ENCODE peak calls at places on chromosomes 12 and 14, in six cellular contexts. One of them, this sample, is unnamed.

GRCh38 chr12:96445743-96446655 is 43.4 kb upstream of the CFAP54 start:
- DNase-seq in neural progenitor cell: no peak
- DNase-seq in iPS DF 6.9: no peak
- DNase-seq in stomach: no peak
- DNase-seq in K562: peak; percentile 29
- DNase-seq in right atrium auricular region: no peak
- DNase-seq in this sample: no peak

GRCh38 chr14:52610187-52610586 is 57.6 kb downstream of the GPR137C start:
- DNase-seq in neural progenitor cell: no peak
- DNase-seq in iPS DF 6.9: no peak
- DNase-seq in right atrium auricular region: no peak
- DNase-seq in stomach: no peak
- DNase-seq in K562: no peak
- DNase-seq in this sample: no peak

GRCh38 chr14:30876692-30877091 is 2.3 kb downstream of the COCH start:
- DNase-seq in iPS DF 6.9: no peak
- DNase-seq in neural progenitor cell: no peak
- DNase-seq in stomach: no peak
- DNase-seq in K562: no peak
- DNase-seq in right atrium auricular region: no peak
- DNase-seq in this sample: no peak

GRCh38 chr12:29222200-29222599 is 73.1 kb downstream of the FAR2 start:
- DNase-seq in neural progenitor cell: no peak
- DNase-seq in iPS DF 6.9: no peak
- DNase-seq in K562: no peak
- DNase-seq in stomach: no peak
- DNase-seq in right atrium auricular region: no peak
- DNase-seq in this sample: no peak

GRCh38 chr12:104799458-104799857 is 158.6 kb downstream of the SLC41A2 start:
- DNase-seq in K562: no peak
- DNase-seq in stomach: no peak
- DNase-seq in neural progenitor cell: peak; percentile 31
- DNase-seq in iPS DF 6.9: no peak
- DNase-seq in right atrium auricular region: no peak
- DNase-seq in this sample: no peak

GRCh38 chr14:92441751-92442477 is 71.7 kb upstream of the RIN3 start:
- DNase-seq in stomach: no peak
- DNase-seq in K562: no peak
- DNase-seq in right atrium auricular region: no peak
- DNase-seq in neural progenitor cell: no peak
- DNase-seq in iPS DF 6.9: no peak
- DNase-seq in this sample: no peak

GRCh38 chr14:92926931-92927330 is 4.0 kb downstream of the CHGA start:
- DNase-seq in neural progenitor cell: no peak
- DNase-seq in K562: no peak
- DNase-seq in iPS DF 6.9: no peak
- DNase-seq in stomach: no peak
- DNase-seq in right atrium auricular region: no peak
- DNase-seq in this sample: no peak

GRCh38 chr12:49813131-49813530 is 15.1 kb downstream of the NCKAP5L start:
- DNase-seq in right atrium auricular region: no peak
- DNase-seq in neural progenitor cell: no peak
- DNase-seq in iPS DF 6.9: no peak
- DNase-seq in stomach: no peak
- DNase-seq in K562: no peak
- DNase-seq in this sample: no peak

GRCh38 chr14:23814858-23815257 is 138.7 kb upstream of the DHRS4 start:
- DNase-seq in K562: no peak
- DNase-seq in neural progenitor cell: no peak
- DNase-seq in iPS DF 6.9: no peak
- DNase-seq in stomach: no peak
- DNase-seq in right atrium auricular region: no peak
- DNase-seq in this sample: no peak

GRCh38 chr12:105357162-105357691 is 26.7 kb downstream of the C12orf75 start:
- DNase-seq in iPS DF 6.9: no peak
- DNase-seq in K562: no peak
- DNase-seq in stomach: no peak
- DNase-seq in neural progenitor cell: no peak
- DNase-seq in right atrium auricular region: no peak
- DNase-seq in this sample: no peak

GRCh38 chr14:58151701-58152568 is at the start of gene ARMH4:
- DNase-seq in iPS DF 6.9: no peak
- DNase-seq in neural progenitor cell: peak; percentile 97
- DNase-seq in K562: peak; percentile 74
- DNase-seq in stomach: peak; percentile 86
- DNase-seq in right atrium auricular region: peak; percentile 81
- DNase-seq in this sample: peak; percentile 85

GRCh38 chr12:90959538-90960139 is 4.7 kb upstream of the CCER1 start:
- DNase-seq in K562: peak; percentile 27
- DNase-seq in stomach: no peak
- DNase-seq in neural progenitor cell: peak; percentile 67
- DNase-seq in right atrium auricular region: no peak
- DNase-seq in iPS DF 6.9: no peak
- DNase-seq in this sample: peak; percentile 26

GRCh38 chr12:55828357-55828756 is 1.0 kb downstream of the DNAJC14 start:
- DNase-seq in stomach: no peak
- DNase-seq in right atrium auricular region: no peak
- DNase-seq in neural progenitor cell: no peak
- DNase-seq in iPS DF 6.9: no peak
- DNase-seq in K562: no peak
- DNase-seq in this sample: no peak

GRCh38 chr14:51922624-51923023 is 62.2 kb downstream of the GNG2 start:
- DNase-seq in right atrium auricular region: no peak
- DNase-seq in K562: no peak
- DNase-seq in iPS DF 6.9: no peak
- DNase-seq in stomach: no peak
- DNase-seq in neural progenitor cell: peak; percentile 69
- DNase-seq in this sample: no peak

GRCh38 chr12:25051583-25052190 is 102.8 kb upstream of the BCAT1 start:
- DNase-seq in stomach: no peak
- DNase-seq in iPS DF 6.9: no peak
- DNase-seq in K562: no peak
- DNase-seq in neural progenitor cell: no peak
- DNase-seq in right atrium auricular region: no peak
- DNase-seq in this sample: no peak

GRCh38 chr12:76144253-76144564 is 59.7 kb upstream of the NAP1L1 start:
- DNase-seq in neural progenitor cell: no peak
- DNase-seq in K562: no peak
- DNase-seq in right atrium auricular region: no peak
- DNase-seq in stomach: peak; percentile 28
- DNase-seq in iPS DF 6.9: no peak
- DNase-seq in this sample: no peak

GRCh38 chr12:55847603-55848329 is 5.0 kb upstream of the MMP19 start:
- DNase-seq in stomach: peak; percentile 66
- DNase-seq in neural progenitor cell: no peak
- DNase-seq in right atrium auricular region: peak; percentile 99
- DNase-seq in iPS DF 6.9: no peak
- DNase-seq in K562: peak; percentile 75
- DNase-seq in this sample: peak; percentile 92

GRCh38 chr14:62081012-62081612 is 318.9 kb downstream of the SNAPC1 start:
- DNase-seq in right atrium auricular region: no peak
- DNase-seq in neural progenitor cell: no peak
- DNase-seq in stomach: no peak
- DNase-seq in iPS DF 6.9: no peak
- DNase-seq in K562: no peak
- DNase-seq in this sample: no peak

GRCh38 chr14:56224179-56224578 is 106.0 kb downstream of the PELI2 start:
- DNase-seq in right atrium auricular region: no peak
- DNase-seq in neural progenitor cell: no peak
- DNase-seq in stomach: no peak
- DNase-seq in iPS DF 6.9: no peak
- DNase-seq in K562: no peak
- DNase-seq in this sample: no peak

GRCh38 chr12:58095002-58095401 is 153.6 kb downstream of the ATP23 start:
- DNase-seq in iPS DF 6.9: no peak
- DNase-seq in neural progenitor cell: no peak
- DNase-seq in K562: no peak
- DNase-seq in stomach: no peak
- DNase-seq in right atrium auricular region: no peak
- DNase-seq in this sample: no peak

GRCh38 chr12:6262211-6262610 is 48.3 kb upstream of the PLEKHG6 start:
- DNase-seq in stomach: no peak
- DNase-seq in right atrium auricular region: no peak
- DNase-seq in iPS DF 6.9: no peak
- DNase-seq in K562: no peak
- DNase-seq in neural progenitor cell: no peak
- DNase-seq in this sample: no peak

GRCh38 chr12:59075141-59075540 is 154.8 kb upstream of the LRIG3 start:
- DNase-seq in iPS DF 6.9: no peak
- DNase-seq in right atrium auricular region: no peak
- DNase-seq in stomach: no peak
- DNase-seq in K562: no peak
- DNase-seq in neural progenitor cell: no peak
- DNase-seq in this sample: no peak

GRCh38 chr12:123384994-123385376 is 1.1 kb downstream of the KMT5A start:
- DNase-seq in neural progenitor cell: no peak
- DNase-seq in iPS DF 6.9: no peak
- DNase-seq in K562: no peak
- DNase-seq in stomach: no peak
- DNase-seq in right atrium auricular region: no peak
- DNase-seq in this sample: no peak

GRCh38 chr12:8513203-8513602 is at the start of gene CLEC4D:
- DNase-seq in right atrium auricular region: no peak
- DNase-seq in iPS DF 6.9: no peak
- DNase-seq in K562: no peak
- DNase-seq in stomach: no peak
- DNase-seq in neural progenitor cell: no peak
- DNase-seq in this sample: no peak

GRCh38 chr12:27555316-27555715 is 31.3 kb downstream of the PPFIBP1 start:
- DNase-seq in K562: no peak
- DNase-seq in iPS DF 6.9: no peak
- DNase-seq in right atrium auricular region: no peak
- DNase-seq in stomach: no peak
- DNase-seq in neural progenitor cell: no peak
- DNase-seq in this sample: no peak

GRCh38 chr14:72124171-72124570 is 191.9 kb downstream of the RGS6 start:
- DNase-seq in neural progenitor cell: no peak
- DNase-seq in stomach: no peak
- DNase-seq in K562: no peak
- DNase-seq in right atrium auricular region: no peak
- DNase-seq in iPS DF 6.9: no peak
- DNase-seq in this sample: no peak

GRCh38 chr12:47098099-47098498 is 18.3 kb upstream of the AMIGO2 start:
- DNase-seq in stomach: no peak
- DNase-seq in right atrium auricular region: no peak
- DNase-seq in K562: no peak
- DNase-seq in neural progenitor cell: no peak
- DNase-seq in iPS DF 6.9: no peak
- DNase-seq in this sample: no peak

GRCh38 chr12:101642115-101643067 is 47.6 kb downstream of the MYBPC1 start:
- DNase-seq in neural progenitor cell: peak; percentile 69
- DNase-seq in iPS DF 6.9: peak; percentile 70
- DNase-seq in K562: peak; percentile 35
- DNase-seq in right atrium auricular region: no peak
- DNase-seq in stomach: peak; percentile 67
- DNase-seq in this sample: no peak

GRCh38 chr12:50929831-50930230 is 22.5 kb upstream of the HIGD1C start:
- DNase-seq in neural progenitor cell: no peak
- DNase-seq in iPS DF 6.9: no peak
- DNase-seq in stomach: no peak
- DNase-seq in K562: no peak
- DNase-seq in right atrium auricular region: no peak
- DNase-seq in this sample: no peak

GRCh38 chr12:120116443-120116791 is at the start of gene RAB35:
- DNase-seq in right atrium auricular region: no peak
- DNase-seq in iPS DF 6.9: no peak
- DNase-seq in K562: no peak
- DNase-seq in neural progenitor cell: no peak
- DNase-seq in stomach: no peak
- DNase-seq in this sample: no peak
- H3K4me1 ChIP-seq in right atrium auricular region: no peaks in the 10 kb centered on the region
- H3K4me1 ChIP-seq in iPS DF 6.9: peaks cover 3% of the 10 kb centered on the region
- H3K4me1 ChIP-seq in K562: peaks cover 32% of the 10 kb centered on the region
- H3K4me1 ChIP-seq in neural progenitor cell: peaks cover 16% of the 10 kb centered on the region
- H3K4me1 ChIP-seq in stomach: peaks cover 71% of the 10 kb centered on the region
- H3K4me1 ChIP-seq in this sample: peaks cover 28% of the 10 kb centered on the region

DNA sequence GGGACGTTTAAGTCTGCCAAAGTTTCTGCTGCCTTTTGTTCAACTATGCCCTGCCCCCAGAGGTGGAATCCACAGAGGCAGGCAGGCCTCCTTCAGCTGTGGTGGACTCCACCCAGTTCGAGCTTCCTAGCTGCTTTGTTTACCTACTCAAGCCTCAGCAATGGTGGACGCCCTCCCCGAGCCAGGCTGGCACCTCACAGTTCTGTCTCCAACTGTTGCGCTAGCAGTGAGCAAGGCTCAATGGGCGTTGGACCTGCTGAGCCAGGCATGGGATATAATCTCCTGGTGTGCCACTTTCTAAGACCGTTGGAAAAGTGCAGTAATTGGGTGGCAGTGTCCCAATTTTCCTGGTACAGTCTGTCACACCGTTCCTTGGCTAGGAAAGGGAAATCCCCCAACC is 444.7 kb downstream of the FLRT2 start:
- DNase-seq in stomach: no peak
- DNase-seq in K562: no peak
- DNase-seq in right atrium auricular region: no peak
- DNase-seq in iPS DF 6.9: no peak
- DNase-seq in neural progenitor cell: no peak
- DNase-seq in this sample: no peak
- H3K27me3 ChIP-seq in stomach: no peaks in the 10 kb centered on the region
- H3K27me3 ChIP-seq in K562: no peaks in the 10 kb centered on the region
- H3K27me3 ChIP-seq in right atrium auricular region: no peaks in the 10 kb centered on the region
- H3K27me3 ChIP-seq in iPS DF 6.9: no peaks in the 10 kb centered on the region
- H3K27me3 ChIP-seq in neural progenitor cell: no peaks in the 10 kb centered on the region
- H3K27me3 ChIP-seq in this sample: no peaks in the 10 kb centered on the region

DNA sequence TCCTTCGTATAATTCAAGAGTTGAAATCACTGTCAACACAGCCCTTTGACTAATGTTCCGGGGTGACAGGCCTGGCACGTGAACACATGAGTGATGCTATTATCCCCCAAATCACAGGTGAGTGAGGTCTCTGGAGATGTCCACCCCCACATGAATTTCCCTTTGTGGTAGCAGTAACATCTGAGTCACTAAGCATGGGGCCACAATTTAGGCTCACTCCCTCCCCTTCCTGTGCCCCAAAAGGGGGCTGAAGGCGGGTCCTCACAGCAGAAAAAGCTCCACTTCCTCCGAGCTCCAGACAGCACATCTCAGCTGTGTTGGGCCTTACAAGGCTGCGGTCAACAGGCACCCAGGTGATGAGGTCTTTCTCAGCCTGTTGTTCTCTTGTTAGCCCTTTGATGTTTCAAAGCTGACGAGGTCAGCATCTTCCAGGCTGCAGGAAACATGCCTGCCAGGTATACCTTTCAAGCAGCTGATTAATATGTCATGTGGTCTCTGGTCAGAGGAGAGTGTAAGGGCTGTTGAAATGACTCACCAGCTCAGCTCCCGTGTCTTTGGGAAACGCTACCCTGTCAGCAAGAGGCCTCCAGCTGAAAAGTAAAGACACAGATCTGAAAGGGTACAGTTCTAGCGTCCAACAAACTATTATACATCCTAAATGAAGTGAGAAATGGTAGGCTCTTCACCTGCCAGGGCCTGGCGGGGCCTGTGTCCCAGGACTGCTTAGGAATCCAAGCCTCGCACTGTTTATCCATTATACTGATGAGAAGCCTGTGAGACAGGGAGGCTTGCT is 107.3 kb downstream of the ZFP36L1 start:
- DNase-seq in neural progenitor cell: no peak
- DNase-seq in stomach: no peak
- DNase-seq in right atrium auricular region: no peak
- DNase-seq in iPS DF 6.9: no peak
- DNase-seq in K562: no peak
- DNase-seq in this sample: no peak
- H3K4me1 ChIP-seq in neural progenitor cell: peaks cover 45% of the 10 kb centered on the region
- H3K4me1 ChIP-seq in stomach: peaks cover 65% of the 10 kb centered on the region
- H3K4me1 ChIP-seq in right atrium auricular region: no peaks in the 10 kb centered on the region
- H3K4me1 ChIP-seq in iPS DF 6.9: peaks cover 5% of the 10 kb centered on the region
- H3K4me1 ChIP-seq in K562: no peaks in the 10 kb centered on the region
- H3K4me1 ChIP-seq in this sample: peaks cover 36% of the 10 kb centered on the region

GRCh38 chr12:45049912-45050318 is 984 bp downstream of the DBX2 start:
- DNase-seq in stomach: no peak
- DNase-seq in right atrium auricular region: no peak
- DNase-seq in iPS DF 6.9: no peak
- DNase-seq in K562: no peak
- DNase-seq in neural progenitor cell: peak; percentile 31
- DNase-seq in this sample: no peak
- H3K27me3 ChIP-seq in stomach: peaks cover 24% of the 10 kb centered on the region
- H3K27me3 ChIP-seq in right atrium auricular region: peaks cover 3% of the 10 kb centered on the region
- H3K27me3 ChIP-seq in iPS DF 6.9: peaks cover 9% of the 10 kb centered on the region
- H3K27me3 ChIP-seq in K562: peaks cover 3% of the 10 kb centered on the region
- H3K27me3 ChIP-seq in neural progenitor cell: peaks cover 97% of the 10 kb centered on the region
- H3K27me3 ChIP-seq in this sample: peaks cover 58% of the 10 kb centered on the region

This sample was measured in heart right ventricle.